ENCODE peak calls at places on chromosomes 11 and 22, in eight cellular contexts. I, X, E, Y, C, K, J and F are unnamed samples.
A peak's percentile ranks its signal among the peaks of the same experiment; 100 is the strongest.

GRCh38 chr22:41181349-41182241 is 23.5 kb upstream of the L3MBTL2 start:
- DNase-seq in K (no peak), J (no peak), I (no peak), Y (no peak), C (no peak), E (no peak), X (no peak), F (no peak)

GRCh38 chr11:10304495-10305261 is at the start of gene ADM:
- DNase-seq in J (peak; percentile 82), C (peak; percentile 91), E (no peak), I (peak; percentile 79), K (no peak), X (no peak), Y (no peak), F (peak; percentile 85)

GRCh38 chr22:37747090-37747714 is 50.4 kb downstream of the TRIOBP start:
- DNase-seq in J (no peak), Y (no peak), K (no peak), C (peak; percentile 69), X (no peak), E (no peak), I (no peak), F (no peak)

GRCh38 chr11:20030472-20030871 is 129.8 kb downstream of the DBX1 start:
- DNase-seq in E (no peak), C (no peak), X (no peak), J (no peak), Y (no peak), K (no peak), I (no peak), F (no peak)

GRCh38 chr11:75240381-75241035 is at the start of gene TPBGL:
- DNase-seq in X (no peak), J (peak; percentile 64), I (no peak), K (no peak), E (no peak), C (peak; percentile 42), Y (no peak), F (no peak)

GRCh38 chr11:4983851-4984250 is 10.8 kb upstream of the OR51L1 start:
- DNase-seq in K (no peak), X (no peak), E (peak; percentile 78), C (no peak), J (no peak), I (no peak), Y (no peak), F (no peak)

GRCh38 chr11:11657101-11657935 is 35.5 kb upstream of the GALNT18 start:
- DNase-seq in X (no peak), Y (no peak), I (no peak), E (no peak), J (no peak), K (no peak), C (no peak), F (no peak)

GRCh38 chr22:42933783-42934144 is 76.7 kb upstream of the ARFGAP3 start:
- DNase-seq in I (no peak), Y (no peak), C (no peak), J (no peak), E (peak; percentile 77), X (no peak), K (no peak), F (no peak)

GRCh38 chr22:30559889-30560288 is 13.3 kb upstream of the SEC14L6 start:
- DNase-seq in X (no peak), C (no peak), K (no peak), Y (no peak), E (no peak), J (no peak), I (no peak), F (no peak)

GRCh38 chr11:116578971-116579687 is 193.7 kb downstream of the BUD13 start:
- DNase-seq in X (no peak), K (no peak), Y (no peak), I (no peak), C (no peak), E (no peak), J (peak; percentile 23), F (no peak)